ENCODE peak calls at places on chromosomes 13 and 19, in nine cellular contexts. One of them, this sample, is unnamed.
A peak's percentile ranks its signal among the peaks of the same experiment; 100 is the strongest.

GRCh38 chr19:18158471-18158870 is 5.5 kb downstream of the PIK3R2 start:
- DNase-seq in fibroblast of lung: no peak
- DNase-seq in H9: no peak
- DNase-seq in neural progenitor cell: no peak
- DNase-seq in hepatocyte: no peak
- DNase-seq in mammary epithelial cell: no peak
- DNase-seq in OCI-LY7: no peak
- DNase-seq in HCT116: no peak
- DNase-seq in astrocyte: no peak
- DNase-seq in this sample: no peak

GRCh38 chr13:113846639-113847318 is 17.1 kb downstream of the GAS6 start:
- DNase-seq in fibroblast of lung: no peak
- DNase-seq in H9: peak; percentile 18
- DNase-seq in neural progenitor cell: no peak
- DNase-seq in hepatocyte: no peak
- DNase-seq in mammary epithelial cell: no peak
- DNase-seq in OCI-LY7: no peak
- DNase-seq in HCT116: no peak
- DNase-seq in astrocyte: no peak
- DNase-seq in this sample: no peak

GRCh38 chr19:12749938-12750521 is 1.6 kb upstream of the BEST2 start:
- DNase-seq in fibroblast of lung: peak; percentile 41
- DNase-seq in H9: no peak
- DNase-seq in neural progenitor cell: no peak
- DNase-seq in hepatocyte: no peak
- DNase-seq in mammary epithelial cell: no peak
- DNase-seq in OCI-LY7: no peak
- DNase-seq in HCT116: no peak
- DNase-seq in astrocyte: peak; percentile 38
- DNase-seq in this sample: no peak

GRCh38 chr19:40163541-40164129 is 27.6 kb upstream of the MAP3K10 start:
- DNase-seq in fibroblast of lung: no peak
- DNase-seq in H9: no peak
- DNase-seq in neural progenitor cell: no peak
- DNase-seq in hepatocyte: no peak
- DNase-seq in mammary epithelial cell: no peak
- DNase-seq in OCI-LY7: peak; percentile 68
- DNase-seq in HCT116: no peak
- DNase-seq in astrocyte: no peak
- DNase-seq in this sample: no peak

GRCh38 chr19:14979136-14979497 is 547 bp downstream of the SLC1A6 start:
- DNase-seq in fibroblast of lung: no peak
- DNase-seq in H9: peak; percentile 41
- DNase-seq in neural progenitor cell: peak; percentile 60
- DNase-seq in hepatocyte: no peak
- DNase-seq in mammary epithelial cell: no peak
- DNase-seq in OCI-LY7: no peak
- DNase-seq in HCT116: no peak
- DNase-seq in astrocyte: no peak
- DNase-seq in this sample: no peak

GRCh38 chr19:53196777-53197396 is 3.7 kb upstream of the ZNF665 start:
- DNase-seq in fibroblast of lung: peak; percentile 93
- DNase-seq in H9: peak; percentile 97
- DNase-seq in neural progenitor cell: peak; percentile 98
- DNase-seq in hepatocyte: peak; percentile 99
- DNase-seq in mammary epithelial cell: peak; percentile 82
- DNase-seq in OCI-LY7: peak; percentile 96
- DNase-seq in HCT116: peak; percentile 33
- DNase-seq in astrocyte: peak; percentile 67
- DNase-seq in this sample: peak; percentile 76

GRCh38 chr13:113457510-113457909 is 4.2 kb upstream of the ADPRHL1 start:
- DNase-seq in fibroblast of lung: peak; percentile 19
- DNase-seq in H9: no peak
- DNase-seq in neural progenitor cell: no peak
- DNase-seq in hepatocyte: no peak
- DNase-seq in mammary epithelial cell: no peak
- DNase-seq in OCI-LY7: no peak
- DNase-seq in HCT116: no peak
- DNase-seq in astrocyte: no peak
- DNase-seq in this sample: no peak

GRCh38 chr19:48784527-48784926 is 26.3 kb downstream of the BCAT2 start:
- DNase-seq in fibroblast of lung: peak; percentile 37
- DNase-seq in H9: no peak
- DNase-seq in neural progenitor cell: no peak
- DNase-seq in hepatocyte: no peak
- DNase-seq in mammary epithelial cell: no peak
- DNase-seq in OCI-LY7: no peak
- DNase-seq in HCT116: no peak
- DNase-seq in astrocyte: no peak
- DNase-seq in this sample: no peak

GRCh38 chr13:108306768-108307332 is 37.3 kb downstream of the TNFSF13B start:
- DNase-seq in fibroblast of lung: no peak
- DNase-seq in H9: no peak
- DNase-seq in neural progenitor cell: no peak
- DNase-seq in hepatocyte: no peak
- DNase-seq in mammary epithelial cell: no peak
- DNase-seq in OCI-LY7: no peak
- DNase-seq in HCT116: no peak
- DNase-seq in astrocyte: peak; percentile 8
- DNase-seq in this sample: no peak

GRCh38 chr13:30158774-30159445 is 148.4 kb downstream of the KATNAL1 start:
- DNase-seq in fibroblast of lung: peak; percentile 68
- DNase-seq in H9: no peak
- DNase-seq in neural progenitor cell: no peak
- DNase-seq in hepatocyte: no peak
- DNase-seq in mammary epithelial cell: no peak
- DNase-seq in OCI-LY7: no peak
- DNase-seq in HCT116: no peak
- DNase-seq in astrocyte: peak; percentile 84
- DNase-seq in this sample: no peak

GRCh38 chr19:751501-752341 is 809 bp downstream of the MISP start:
- DNase-seq in fibroblast of lung: peak; percentile 87
- DNase-seq in H9: peak; percentile 31
- DNase-seq in neural progenitor cell: no peak
- DNase-seq in hepatocyte: peak; percentile 89
- DNase-seq in mammary epithelial cell: peak; percentile 79
- DNase-seq in OCI-LY7: no peak
- DNase-seq in HCT116: no peak
- DNase-seq in astrocyte: peak; percentile 70
- DNase-seq in this sample: peak; percentile 80

GRCh38 chr19:2014731-2015610 is 543 bp downstream of the BTBD2 start:
- DNase-seq in fibroblast of lung: no peak
- DNase-seq in H9: no peak
- DNase-seq in neural progenitor cell: peak; percentile 85
- DNase-seq in hepatocyte: peak; percentile 65
- DNase-seq in mammary epithelial cell: no peak
- DNase-seq in OCI-LY7: peak; percentile 64
- DNase-seq in HCT116: no peak
- DNase-seq in astrocyte: no peak
- DNase-seq in this sample: no peak

GRCh38 chr19:17560205-17560595 is 4.8 kb downstream of the COLGALT1 start:
- DNase-seq in fibroblast of lung: peak; percentile 93
- DNase-seq in H9: no peak
- DNase-seq in neural progenitor cell: no peak
- DNase-seq in hepatocyte: peak; percentile 60
- DNase-seq in mammary epithelial cell: no peak
- DNase-seq in OCI-LY7: no peak
- DNase-seq in HCT116: no peak
- DNase-seq in astrocyte: peak; percentile 89
- DNase-seq in this sample: peak; percentile 60

GRCh38 chr13:36282818-36283432 is 14.7 kb downstream of the CCDC169 start:
- DNase-seq in fibroblast of lung: peak; percentile 69
- DNase-seq in H9: no peak
- DNase-seq in neural progenitor cell: peak; percentile 41
- DNase-seq in hepatocyte: peak; percentile 66
- DNase-seq in mammary epithelial cell: peak; percentile 24
- DNase-seq in OCI-LY7: peak; percentile 31
- DNase-seq in HCT116: peak; percentile 2
- DNase-seq in astrocyte: peak; percentile 28
- DNase-seq in this sample: peak; percentile 38

DNA sequence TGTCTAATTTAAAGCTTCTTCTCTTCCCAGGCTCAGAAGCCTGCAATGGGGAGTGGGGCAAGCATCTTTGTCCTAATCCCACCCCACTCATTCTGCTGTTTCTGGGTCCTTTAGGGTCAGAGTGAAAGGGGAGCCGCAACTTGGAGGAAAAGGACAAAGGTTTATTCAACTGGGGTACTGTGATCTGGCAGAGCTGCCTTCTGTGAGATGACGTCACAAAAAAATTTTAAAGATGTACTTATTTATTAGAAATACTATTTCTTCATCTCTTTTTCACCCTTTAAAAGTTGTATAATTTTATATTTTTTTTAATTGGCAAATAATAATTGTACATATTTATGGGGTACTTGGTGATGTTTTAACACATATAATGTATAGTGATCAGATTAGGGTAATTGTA is 302.6 kb downstream of the TDRD3 start:
- DNase-seq in fibroblast of lung: no peak
- DNase-seq in H9: no peak
- DNase-seq in neural progenitor cell: no peak
- DNase-seq in hepatocyte: no peak
- DNase-seq in mammary epithelial cell: no peak
- DNase-seq in OCI-LY7: no peak
- DNase-seq in HCT116: no peak
- DNase-seq in astrocyte: no peak
- DNase-seq in this sample: no peak
- H3K79me2 ChIP-seq in fibroblast of lung: no peaks in the 10 kb centered on the region
- H3K79me2 ChIP-seq in H9: no peaks in the 10 kb centered on the region
- H3K79me2 ChIP-seq in neural progenitor cell: no peaks in the 10 kb centered on the region
- H3K79me2 ChIP-seq in hepatocyte: no peaks in the 10 kb centered on the region
- H3K79me2 ChIP-seq in mammary epithelial cell: no peaks in the 10 kb centered on the region
- H3K79me2 ChIP-seq in OCI-LY7: no peaks in the 10 kb centered on the region
- H3K79me2 ChIP-seq in HCT116: no peaks in the 10 kb centered on the region
- H3K79me2 ChIP-seq in astrocyte: no peaks in the 10 kb centered on the region
- H3K79me2 ChIP-seq in this sample: no peaks in the 10 kb centered on the region

GRCh38 chr19:3522421-3523360 is 16.3 kb upstream of the TEKTIP1 start:
- DNase-seq in fibroblast of lung: no peak
- DNase-seq in H9: no peak
- DNase-seq in neural progenitor cell: no peak
- DNase-seq in hepatocyte: no peak
- DNase-seq in mammary epithelial cell: no peak
- DNase-seq in OCI-LY7: no peak
- DNase-seq in HCT116: no peak
- DNase-seq in astrocyte: no peak
- DNase-seq in this sample: no peak
- H3K79me2 ChIP-seq in fibroblast of lung: peaks cover 44% of the 10 kb centered on the region
- H3K79me2 ChIP-seq in H9: no peaks in the 10 kb centered on the region
- H3K79me2 ChIP-seq in neural progenitor cell: peaks cover 37% of the 10 kb centered on the region
- H3K79me2 ChIP-seq in hepatocyte: peaks cover 54% of the 10 kb centered on the region
- H3K79me2 ChIP-seq in mammary epithelial cell: peaks cover 69% of the 10 kb centered on the region
- H3K79me2 ChIP-seq in OCI-LY7: peaks cover 4% of the 10 kb centered on the region
- H3K79me2 ChIP-seq in HCT116: peaks cover 45% of the 10 kb centered on the region
- H3K79me2 ChIP-seq in astrocyte: peaks cover 77% of the 10 kb centered on the region
- H3K79me2 ChIP-seq in this sample: peaks cover 9% of the 10 kb centered on the region

GRCh38 chr19:30003862-30004261 is 61.8 kb downstream of the URI1 start:
- DNase-seq in fibroblast of lung: no peak
- DNase-seq in H9: no peak
- DNase-seq in neural progenitor cell: no peak
- DNase-seq in hepatocyte: no peak
- DNase-seq in mammary epithelial cell: no peak
- DNase-seq in OCI-LY7: no peak
- DNase-seq in HCT116: no peak
- DNase-seq in astrocyte: no peak
- DNase-seq in this sample: no peak
- H3K79me2 ChIP-seq in fibroblast of lung: no peaks in the 10 kb centered on the region
- H3K79me2 ChIP-seq in H9: no peaks in the 10 kb centered on the region
- H3K79me2 ChIP-seq in neural progenitor cell: peaks cover 48% of the 10 kb centered on the region
- H3K79me2 ChIP-seq in hepatocyte: peaks cover 61% of the 10 kb centered on the region
- H3K79me2 ChIP-seq in mammary epithelial cell: peaks cover 51% of the 10 kb centered on the region
- H3K79me2 ChIP-seq in OCI-LY7: peaks cover 61% of the 10 kb centered on the region
- H3K79me2 ChIP-seq in HCT116: peaks cover 74% of the 10 kb centered on the region
- H3K79me2 ChIP-seq in astrocyte: peaks cover 32% of the 10 kb centered on the region
- H3K79me2 ChIP-seq in this sample: peaks cover 41% of the 10 kb centered on the region

GRCh38 chr19:49930483-49931011 is 1.2 kb upstream of the NUP62 start:
- DNase-seq in fibroblast of lung: no peak
- DNase-seq in H9: peak; percentile 76
- DNase-seq in neural progenitor cell: no peak
- DNase-seq in hepatocyte: no peak
- DNase-seq in mammary epithelial cell: no peak
- DNase-seq in OCI-LY7: peak; percentile 54
- DNase-seq in HCT116: peak; percentile 38
- DNase-seq in astrocyte: no peak
- DNase-seq in this sample: no peak

GRCh38 chr19:49927526-49928264 is 1.3 kb upstream of the ATF5 start:
- DNase-seq in fibroblast of lung: no peak
- DNase-seq in H9: no peak
- DNase-seq in neural progenitor cell: no peak
- DNase-seq in hepatocyte: no peak
- DNase-seq in mammary epithelial cell: no peak
- DNase-seq in OCI-LY7: no peak
- DNase-seq in HCT116: no peak
- DNase-seq in astrocyte: no peak
- DNase-seq in this sample: no peak

GRCh38 chr19:49931293-49932040 is 2.2 kb upstream of the NUP62 start:
- DNase-seq in fibroblast of lung: no peak
- DNase-seq in H9: no peak
- DNase-seq in neural progenitor cell: no peak
- DNase-seq in hepatocyte: no peak
- DNase-seq in mammary epithelial cell: no peak
- DNase-seq in OCI-LY7: no peak
- DNase-seq in HCT116: no peak
- DNase-seq in astrocyte: no peak
- DNase-seq in this sample: no peak

GRCh38 chr19:49929121-49929610 is at the start of the genes ATF5 and NUP62:
- DNase-seq in fibroblast of lung: peak; percentile 84
- DNase-seq in H9: peak; percentile 80
- DNase-seq in neural progenitor cell: peak; percentile 93
- DNase-seq in hepatocyte: peak; percentile 96
- DNase-seq in mammary epithelial cell: peak; percentile 82
- DNase-seq in OCI-LY7: peak; percentile 90
- DNase-seq in HCT116: peak; percentile 59
- DNase-seq in astrocyte: peak; percentile 58
- DNase-seq in this sample: peak; percentile 67

DNA sequence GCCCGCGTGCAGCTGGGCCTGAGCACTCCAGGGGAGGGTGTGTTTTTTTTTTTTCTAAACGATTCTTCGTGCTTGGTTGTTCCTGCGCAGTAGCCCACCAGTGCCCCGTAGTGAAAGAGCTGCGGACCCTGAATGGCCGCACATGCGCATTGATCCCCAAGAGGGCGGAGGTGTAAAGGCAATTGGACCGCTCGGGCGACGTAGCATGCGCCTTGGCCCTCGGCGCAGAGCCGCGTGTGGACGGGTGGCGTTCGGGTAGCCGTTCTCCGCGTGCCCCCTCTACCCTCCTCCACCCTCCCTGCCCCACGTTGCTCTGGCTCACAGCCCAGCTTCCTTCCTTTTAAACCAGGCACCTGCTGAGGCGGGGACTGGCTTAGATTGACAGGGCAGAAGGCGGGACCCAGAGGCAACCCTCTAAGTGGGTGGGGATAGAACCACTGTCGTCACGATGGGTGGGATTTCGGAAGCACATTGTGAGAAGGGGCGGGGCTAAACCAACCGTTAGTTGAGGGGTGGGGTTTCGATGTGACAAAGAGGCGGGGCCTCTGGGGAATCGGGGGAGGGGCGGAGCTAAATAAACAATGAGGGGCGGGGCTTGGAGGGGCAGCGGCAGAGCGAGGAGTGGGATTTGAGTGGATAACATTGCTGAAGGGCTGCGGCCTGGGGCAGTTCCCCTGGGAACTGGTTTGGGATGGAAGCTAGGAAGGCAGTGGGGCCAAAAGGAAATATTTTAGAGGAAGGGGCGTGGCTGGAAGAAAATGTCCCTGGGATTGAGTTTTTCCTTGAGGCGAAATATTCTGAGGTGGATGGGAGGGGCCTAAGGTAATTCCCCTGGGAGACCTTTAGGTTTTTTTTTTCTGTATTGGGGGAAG is 543 bp upstream of the NUP62 start:
- DNase-seq in fibroblast of lung: peak; percentile 98
- DNase-seq in H9: peak; percentile 95
- DNase-seq in neural progenitor cell: peak; percentile 98
- DNase-seq in hepatocyte: peak; percentile 95
- DNase-seq in mammary epithelial cell: peak; percentile 88
- DNase-seq in OCI-LY7: peak; percentile 99
- DNase-seq in HCT116: peak; percentile 98
- DNase-seq in astrocyte: peak; percentile 91
- DNase-seq in this sample: peak; percentile 87
- H3K79me2 ChIP-seq in fibroblast of lung: peaks cover 38% of the 10 kb centered on the region
- H3K79me2 ChIP-seq in H9: peaks cover 22% of the 10 kb centered on the region
- H3K79me2 ChIP-seq in neural progenitor cell: peaks cover 44% of the 10 kb centered on the region
- H3K79me2 ChIP-seq in hepatocyte: peaks cover 33% of the 10 kb centered on the region
- H3K79me2 ChIP-seq in mammary epithelial cell: peaks cover 41% of the 10 kb centered on the region
- H3K79me2 ChIP-seq in OCI-LY7: peaks cover 71% of the 10 kb centered on the region
- H3K79me2 ChIP-seq in HCT116: peaks cover 51% of the 10 kb centered on the region
- H3K79me2 ChIP-seq in astrocyte: peaks cover 42% of the 10 kb centered on the region
- H3K79me2 ChIP-seq in this sample: peaks cover 44% of the 10 kb centered on the region